ENCODE peak calls at places on chromosome 17, in ten cellular contexts. One of them, this sample, is unnamed.

GRCh38 chr17:40536731-40537171 is 28.5 kb downstream of the CCR7 start:
- DNase-seq in Calu3: peak
- DNase-seq in substantia nigra: no peak
- DNase-seq in psoas muscle: peak
- DNase-seq in NB4: no peak
- DNase-seq in HEK293T: no peak
- DNase-seq in stimulated activated CD8-positive, alpha-beta memory T cell treated with anti-CD3 and anti-CD28 coated beads, Interleukin-15, amount 100 ng/mL, for 24 hours: no peak
- DNase-seq in NCI-H1694: no peak
- DNase-seq in fibroblast of lung: peak
- DNase-seq in naive thymus-derived CD4-positive, alpha-beta T cell: no peak
- DNase-seq in this sample: no peak

GRCh38 chr17:69733171-69734014 is 318.9 kb downstream of the MAP2K6 start:
- DNase-seq in Calu3: no peak
- DNase-seq in substantia nigra: no peak
- DNase-seq in psoas muscle: peak
- DNase-seq in NB4: no peak
- DNase-seq in HEK293T: no peak
- DNase-seq in stimulated activated CD8-positive, alpha-beta memory T cell treated with anti-CD3 and anti-CD28 coated beads, Interleukin-15, amount 100 ng/mL, for 24 hours: no peak
- DNase-seq in NCI-H1694: no peak
- DNase-seq in fibroblast of lung: peak
- DNase-seq in naive thymus-derived CD4-positive, alpha-beta T cell: no peak
- DNase-seq in this sample: no peak

GRCh38 chr17:20302191-20302917 is 165.0 kb downstream of the LGALS9B start:
- DNase-seq in Calu3: no peak
- DNase-seq in substantia nigra: no peak
- DNase-seq in psoas muscle: no peak
- DNase-seq in NB4: peak
- DNase-seq in HEK293T: no peak
- DNase-seq in stimulated activated CD8-positive, alpha-beta memory T cell treated with anti-CD3 and anti-CD28 coated beads, Interleukin-15, amount 100 ng/mL, for 24 hours: no peak
- DNase-seq in NCI-H1694: no peak
- DNase-seq in fibroblast of lung: peak
- DNase-seq in naive thymus-derived CD4-positive, alpha-beta T cell: no peak
- DNase-seq in this sample: no peak

GRCh38 chr17:81934850-81935708 is 2.0 kb downstream of the PYCR1 start:
- DNase-seq in Calu3: no peak
- DNase-seq in substantia nigra: no peak
- DNase-seq in psoas muscle: no peak
- DNase-seq in NB4: no peak
- DNase-seq in HEK293T: no peak
- DNase-seq in stimulated activated CD8-positive, alpha-beta memory T cell treated with anti-CD3 and anti-CD28 coated beads, Interleukin-15, amount 100 ng/mL, for 24 hours: no peak
- DNase-seq in NCI-H1694: no peak
- DNase-seq in fibroblast of lung: no peak
- DNase-seq in naive thymus-derived CD4-positive, alpha-beta T cell: no peak
- DNase-seq in this sample: no peak

GRCh38 chr17:73564856-73565255 is 79.4 kb downstream of the SDK2 start:
- DNase-seq in Calu3: no peak
- DNase-seq in substantia nigra: no peak
- DNase-seq in psoas muscle: no peak
- DNase-seq in NB4: no peak
- DNase-seq in HEK293T: no peak
- DNase-seq in stimulated activated CD8-positive, alpha-beta memory T cell treated with anti-CD3 and anti-CD28 coated beads, Interleukin-15, amount 100 ng/mL, for 24 hours: no peak
- DNase-seq in NCI-H1694: no peak
- DNase-seq in fibroblast of lung: no peak
- DNase-seq in naive thymus-derived CD4-positive, alpha-beta T cell: no peak
- DNase-seq in this sample: no peak

GRCh38 chr17:48297825-48298224 is 132.2 kb downstream of the SKAP1 start:
- DNase-seq in Calu3: no peak
- DNase-seq in substantia nigra: no peak
- DNase-seq in psoas muscle: no peak
- DNase-seq in NB4: no peak
- DNase-seq in HEK293T: no peak
- DNase-seq in stimulated activated CD8-positive, alpha-beta memory T cell treated with anti-CD3 and anti-CD28 coated beads, Interleukin-15, amount 100 ng/mL, for 24 hours: no peak
- DNase-seq in NCI-H1694: no peak
- DNase-seq in fibroblast of lung: no peak
- DNase-seq in naive thymus-derived CD4-positive, alpha-beta T cell: no peak
- DNase-seq in this sample: no peak

GRCh38 chr17:77426676-77427386 is 286.1 kb downstream of the SEC14L1 start:
- DNase-seq in Calu3: no peak
- DNase-seq in substantia nigra: no peak
- DNase-seq in psoas muscle: no peak
- DNase-seq in NB4: no peak
- DNase-seq in HEK293T: no peak
- DNase-seq in stimulated activated CD8-positive, alpha-beta memory T cell treated with anti-CD3 and anti-CD28 coated beads, Interleukin-15, amount 100 ng/mL, for 24 hours: no peak
- DNase-seq in NCI-H1694: no peak
- DNase-seq in fibroblast of lung: no peak
- DNase-seq in naive thymus-derived CD4-positive, alpha-beta T cell: no peak
- DNase-seq in this sample: no peak

GRCh38 chr17:75749545-75750389 is 15.2 kb downstream of the GALK1 start:
- DNase-seq in Calu3: peak
- DNase-seq in substantia nigra: peak
- DNase-seq in psoas muscle: peak
- DNase-seq in NB4: peak
- DNase-seq in HEK293T: peak
- DNase-seq in stimulated activated CD8-positive, alpha-beta memory T cell treated with anti-CD3 and anti-CD28 coated beads, Interleukin-15, amount 100 ng/mL, for 24 hours: peak
- DNase-seq in NCI-H1694: peak
- DNase-seq in fibroblast of lung: peak
- DNase-seq in naive thymus-derived CD4-positive, alpha-beta T cell: peak
- DNase-seq in this sample: peak

GRCh38 chr17:80844418-80844990 is 147.1 kb upstream of the CHMP6 start:
- DNase-seq in Calu3: no peak
- DNase-seq in substantia nigra: no peak
- DNase-seq in psoas muscle: peak
- DNase-seq in NB4: no peak
- DNase-seq in HEK293T: no peak
- DNase-seq in stimulated activated CD8-positive, alpha-beta memory T cell treated with anti-CD3 and anti-CD28 coated beads, Interleukin-15, amount 100 ng/mL, for 24 hours: no peak
- DNase-seq in NCI-H1694: no peak
- DNase-seq in fibroblast of lung: peak
- DNase-seq in naive thymus-derived CD4-positive, alpha-beta T cell: no peak
- DNase-seq in this sample: no peak

GRCh38 chr17:38867179-38867994 is 2.5 kb upstream of the LASP1 start:
- DNase-seq in Calu3: peak
- DNase-seq in substantia nigra: peak
- DNase-seq in psoas muscle: no peak
- DNase-seq in NB4: peak
- DNase-seq in HEK293T: no peak
- DNase-seq in stimulated activated CD8-positive, alpha-beta memory T cell treated with anti-CD3 and anti-CD28 coated beads, Interleukin-15, amount 100 ng/mL, for 24 hours: peak
- DNase-seq in NCI-H1694: peak
- DNase-seq in fibroblast of lung: peak
- DNase-seq in naive thymus-derived CD4-positive, alpha-beta T cell: peak
- DNase-seq in this sample: no peak

GRCh38 chr17:19291646-19292376 is 54.6 kb downstream of the EPN2 start:
- DNase-seq in Calu3: no peak
- DNase-seq in substantia nigra: no peak
- DNase-seq in psoas muscle: no peak
- DNase-seq in NB4: no peak
- DNase-seq in HEK293T: no peak
- DNase-seq in stimulated activated CD8-positive, alpha-beta memory T cell treated with anti-CD3 and anti-CD28 coated beads, Interleukin-15, amount 100 ng/mL, for 24 hours: no peak
- DNase-seq in NCI-H1694: no peak
- DNase-seq in fibroblast of lung: no peak
- DNase-seq in naive thymus-derived CD4-positive, alpha-beta T cell: no peak
- DNase-seq in this sample: no peak

GRCh38 chr17:83176272-83176955 is 97.0 kb downstream of the METRNL start:
- DNase-seq in Calu3: no peak
- DNase-seq in substantia nigra: no peak
- DNase-seq in psoas muscle: no peak
- DNase-seq in NB4: no peak
- DNase-seq in HEK293T: no peak
- DNase-seq in stimulated activated CD8-positive, alpha-beta memory T cell treated with anti-CD3 and anti-CD28 coated beads, Interleukin-15, amount 100 ng/mL, for 24 hours: no peak
- DNase-seq in NCI-H1694: no peak
- DNase-seq in fibroblast of lung: no peak
- DNase-seq in naive thymus-derived CD4-positive, alpha-beta T cell: no peak
- DNase-seq in this sample: no peak